ENCODE peak calls at places on chromosomes 4 and X, in five cellular contexts. One of them, this sample, is unnamed. For H3K4me1, the result is how much of the 10 kb centered on the place peaks cover.

GRCh38 chrX:37746268-37746931 is 33.5 kb upstream of the CYBB start:
- DNase-seq in right lobe of liver: no peak
- DNase-seq in aorta: no peak
- DNase-seq in fibroblast of lung: no peak
- DNase-seq in body of pancreas: no peak
- DNase-seq in this sample: no peak

GRCh38 chr4:73086095-73086869 is 16.8 kb upstream of the COX18 start:
- DNase-seq in right lobe of liver: no peak
- DNase-seq in aorta: no peak
- DNase-seq in fibroblast of lung: peak
- DNase-seq in body of pancreas: no peak
- DNase-seq in this sample: no peak

GRCh38 chr4:126470862-126471261 is 1156.1 kb downstream of the FAT4 start:
- DNase-seq in right lobe of liver: no peak
- DNase-seq in aorta: no peak
- DNase-seq in fibroblast of lung: no peak
- DNase-seq in body of pancreas: no peak
- DNase-seq in this sample: no peak

GRCh38 chrX:53050841-53051240 is 2.3 kb downstream of the GPR173 start:
- DNase-seq in right lobe of liver: no peak
- DNase-seq in aorta: no peak
- DNase-seq in fibroblast of lung: peak
- DNase-seq in body of pancreas: no peak
- DNase-seq in this sample: no peak

GRCh38 chr4:13484749-13485345 is 707 bp upstream of the RAB28 start:
- DNase-seq in right lobe of liver: no peak
- DNase-seq in aorta: no peak
- DNase-seq in fibroblast of lung: peak
- DNase-seq in body of pancreas: no peak
- DNase-seq in this sample: no peak

GRCh38 chrX:129738466-129739308 is at the start of gene XPNPEP2:
- DNase-seq in right lobe of liver: no peak
- DNase-seq in aorta: no peak
- DNase-seq in fibroblast of lung: peak
- DNase-seq in body of pancreas: no peak
- DNase-seq in this sample: no peak

GRCh38 chr4:17698116-17698515 is 83.3 kb downstream of the FAM184B start:
- DNase-seq in right lobe of liver: no peak
- DNase-seq in aorta: no peak
- DNase-seq in fibroblast of lung: no peak
- DNase-seq in body of pancreas: no peak
- DNase-seq in this sample: no peak

GRCh38 chrX:154819771-154820341 is 14.6 kb upstream of the MPP1 start:
- DNase-seq in right lobe of liver: no peak
- DNase-seq in aorta: no peak
- DNase-seq in fibroblast of lung: no peak
- DNase-seq in body of pancreas: no peak
- DNase-seq in this sample: no peak

GRCh38 chr4:76211769-76212168 is 1.9 kb downstream of the SCARB2 start:
- DNase-seq in right lobe of liver: no peak
- DNase-seq in aorta: no peak
- DNase-seq in fibroblast of lung: no peak
- DNase-seq in body of pancreas: no peak
- DNase-seq in this sample: peak

GRCh38 chrX:17560385-17560784 is 176.9 kb upstream of the SCML1 start:
- DNase-seq in right lobe of liver: no peak
- DNase-seq in aorta: no peak
- DNase-seq in fibroblast of lung: no peak
- DNase-seq in body of pancreas: no peak
- DNase-seq in this sample: no peak

GRCh38 chr4:170229021-170229420 is 139.3 kb upstream of the AADAT start:
- DNase-seq in right lobe of liver: no peak
- DNase-seq in aorta: no peak
- DNase-seq in fibroblast of lung: no peak
- DNase-seq in body of pancreas: no peak
- DNase-seq in this sample: no peak

GRCh38 chrX:47316276-47317025 is 53.9 kb upstream of the ZNF157 start:
- DNase-seq in right lobe of liver: no peak
- DNase-seq in aorta: no peak
- DNase-seq in fibroblast of lung: no peak
- DNase-seq in body of pancreas: peak
- DNase-seq in this sample: no peak

GRCh38 chr4:2958446-2958845 is 4.8 kb downstream of the NOP14 start:
- DNase-seq in right lobe of liver: no peak
- DNase-seq in aorta: no peak
- DNase-seq in fibroblast of lung: peak
- DNase-seq in body of pancreas: no peak
- DNase-seq in this sample: no peak

GRCh38 chr4:126405369-126405982 is 1090.7 kb downstream of the FAT4 start:
- DNase-seq in right lobe of liver: no peak
- DNase-seq in aorta: no peak
- DNase-seq in fibroblast of lung: peak
- DNase-seq in body of pancreas: no peak
- DNase-seq in this sample: no peak

DNA sequence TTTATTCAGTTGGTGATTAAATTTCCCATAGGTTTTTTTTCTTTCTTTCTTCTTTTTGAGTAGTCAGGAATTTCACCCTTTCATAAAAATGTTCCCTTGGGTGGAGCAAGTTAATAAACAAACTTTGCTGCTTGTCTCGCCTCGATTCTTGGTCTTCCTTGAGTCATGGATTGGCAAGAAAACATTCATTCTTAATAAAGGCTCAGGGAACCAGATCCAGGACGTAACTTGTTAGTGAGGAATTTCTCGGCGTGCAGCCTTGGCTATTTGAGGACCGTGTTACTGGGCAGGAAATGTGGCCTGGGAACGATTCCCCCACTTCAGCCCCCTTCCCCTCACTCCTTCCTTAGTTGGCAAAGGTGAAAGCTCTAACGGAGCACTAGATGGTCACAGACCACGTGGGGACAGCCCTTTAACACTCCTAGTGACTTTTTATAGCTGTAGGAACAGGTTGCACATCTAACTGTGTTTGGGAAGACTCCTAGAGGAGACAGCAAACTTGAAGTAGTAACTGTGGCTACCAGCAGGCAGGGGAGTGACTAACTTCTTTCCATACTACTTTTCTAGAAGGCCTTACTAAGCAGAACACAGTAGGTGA is 106.8 kb downstream of the UCHL1 start:
- DNase-seq in right lobe of liver: no peak
- DNase-seq in aorta: peak
- DNase-seq in fibroblast of lung: peak
- DNase-seq in body of pancreas: no peak
- DNase-seq in this sample: no peak
- H3K4me1 ChIP-seq in right lobe of liver: under half
- H3K4me1 ChIP-seq in aorta: under half
- H3K4me1 ChIP-seq in fibroblast of lung: under half
- H3K4me1 ChIP-seq in body of pancreas: under half
- H3K4me1 ChIP-seq in this sample: half or more

GRCh38 chrX:69555396-69556023 is 51.4 kb downstream of the NALF2 start:
- DNase-seq in right lobe of liver: no peak
- DNase-seq in aorta: no peak
- DNase-seq in fibroblast of lung: peak
- DNase-seq in body of pancreas: no peak
- DNase-seq in this sample: no peak

GRCh38 chrX:69551421-69552009 is 47.4 kb downstream of the NALF2 start:
- DNase-seq in right lobe of liver: no peak
- DNase-seq in aorta: no peak
- DNase-seq in fibroblast of lung: no peak
- DNase-seq in body of pancreas: no peak
- DNase-seq in this sample: no peak

GRCh38 chrX:69546978-69547377 is 42.9 kb downstream of the NALF2 start:
- DNase-seq in right lobe of liver: no peak
- DNase-seq in aorta: no peak
- DNase-seq in fibroblast of lung: no peak
- DNase-seq in body of pancreas: no peak
- DNase-seq in this sample: no peak

GRCh38 chrX:69556094-69557011 is 52.2 kb downstream of the NALF2 start:
- DNase-seq in right lobe of liver: no peak
- DNase-seq in aorta: no peak
- DNase-seq in fibroblast of lung: peak
- DNase-seq in body of pancreas: peak
- DNase-seq in this sample: no peak

GRCh38 chrX:69552512-69552911 is 48.4 kb downstream of the NALF2 start:
- DNase-seq in right lobe of liver: no peak
- DNase-seq in aorta: no peak
- DNase-seq in fibroblast of lung: no peak
- DNase-seq in body of pancreas: no peak
- DNase-seq in this sample: no peak
- H3K4me1 ChIP-seq in right lobe of liver: under half
- H3K4me1 ChIP-seq in aorta: under half
- H3K4me1 ChIP-seq in fibroblast of lung: under half
- H3K4me1 ChIP-seq in body of pancreas: under half
- H3K4me1 ChIP-seq in this sample: under half

DNA sequence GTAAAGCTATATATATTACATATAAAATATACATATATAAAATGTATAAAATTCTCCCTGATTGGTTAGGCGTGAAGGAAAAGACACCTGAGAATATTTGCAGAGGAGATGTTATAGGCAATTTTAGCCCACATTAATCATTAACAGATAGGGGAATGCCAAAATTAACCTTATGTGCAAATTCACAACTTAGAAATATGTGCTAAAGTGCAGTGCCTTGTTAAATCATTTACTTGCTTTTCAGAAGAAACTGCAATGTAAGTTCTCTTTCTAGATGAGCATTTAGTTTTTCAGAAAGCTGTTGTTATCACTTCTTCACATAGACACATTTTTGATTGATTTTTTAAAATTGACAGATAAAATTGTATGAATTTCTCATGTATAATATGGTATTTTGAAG is 5.6 kb downstream of the TASL start:
- DNase-seq in right lobe of liver: no peak
- DNase-seq in aorta: no peak
- DNase-seq in fibroblast of lung: no peak
- DNase-seq in body of pancreas: no peak
- DNase-seq in this sample: no peak
- H3K4me1 ChIP-seq in right lobe of liver: under half
- H3K4me1 ChIP-seq in aorta: under half
- H3K4me1 ChIP-seq in fibroblast of lung: under half
- H3K4me1 ChIP-seq in body of pancreas: under half
- H3K4me1 ChIP-seq in this sample: under half

DNA sequence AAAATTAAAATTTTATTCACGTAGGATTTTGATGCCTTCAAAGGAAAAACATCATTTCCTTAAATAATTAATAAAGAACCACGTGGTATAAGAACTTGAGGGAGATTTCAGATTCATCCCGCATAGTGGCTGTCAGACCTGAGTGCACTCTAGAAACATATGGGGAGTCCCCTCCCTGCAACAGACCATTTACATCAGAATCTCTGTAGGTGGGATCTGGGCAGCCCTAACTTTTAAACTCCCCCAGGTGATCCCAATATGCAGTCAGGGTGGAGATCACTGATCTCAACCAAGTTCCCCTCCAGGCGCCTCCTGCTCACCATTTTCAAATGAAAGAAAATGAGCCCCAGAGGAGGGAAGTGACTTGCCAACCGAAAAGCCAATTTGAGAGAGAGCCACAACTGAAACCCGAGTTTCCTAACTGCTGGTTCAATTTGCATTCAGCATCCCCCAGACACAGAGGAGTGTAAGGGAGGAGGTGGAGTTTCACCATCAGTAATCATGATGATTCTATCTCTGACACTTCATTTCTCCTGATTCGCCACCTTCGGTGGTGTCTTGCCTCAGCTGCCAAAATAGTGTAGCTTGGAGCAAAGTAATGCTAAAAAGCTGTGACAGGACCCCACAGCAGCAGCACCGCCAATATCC is 11.4 kb downstream of the RNF150 start:
- DNase-seq in right lobe of liver: no peak
- DNase-seq in aorta: no peak
- DNase-seq in fibroblast of lung: no peak
- DNase-seq in body of pancreas: no peak
- DNase-seq in this sample: no peak
- H3K4me1 ChIP-seq in right lobe of liver: under half
- H3K4me1 ChIP-seq in aorta: under half
- H3K4me1 ChIP-seq in fibroblast of lung: under half
- H3K4me1 ChIP-seq in body of pancreas: under half
- H3K4me1 ChIP-seq in this sample: under half

DNA sequence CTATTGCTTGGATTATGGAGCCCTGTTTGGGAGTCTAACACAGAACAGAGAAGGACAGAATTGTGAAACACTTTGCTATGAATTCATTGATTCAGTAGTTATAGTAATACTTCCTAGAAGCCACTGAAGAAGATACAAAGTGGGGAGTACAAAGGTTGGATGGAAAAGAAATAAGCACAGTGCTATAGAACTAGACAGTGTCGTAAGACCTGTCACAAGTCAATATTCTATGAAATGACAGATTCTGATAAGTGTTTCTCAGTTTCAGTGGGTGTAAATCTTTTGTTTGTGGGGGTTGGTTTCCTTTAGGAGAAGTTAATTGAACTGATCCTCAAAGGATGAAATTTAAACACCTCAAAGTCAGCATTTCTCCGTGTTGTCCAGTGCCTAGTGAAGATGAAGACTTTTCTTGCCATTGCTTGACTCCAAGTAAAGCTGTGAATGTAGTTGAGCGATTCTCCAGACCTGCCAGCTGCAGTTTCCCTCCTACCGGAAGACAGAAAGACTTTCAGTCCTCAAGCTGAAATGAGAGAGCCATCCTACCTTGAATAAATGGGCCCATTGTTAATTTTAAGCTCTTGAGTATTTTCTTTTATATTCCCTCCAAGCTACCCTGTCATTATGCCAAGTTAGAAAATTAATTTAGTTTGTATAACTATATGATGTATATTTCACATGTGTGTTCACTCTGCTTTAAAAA is 7.9 kb downstream of the PDLIM5 start:
- DNase-seq in right lobe of liver: no peak
- DNase-seq in aorta: no peak
- DNase-seq in fibroblast of lung: no peak
- DNase-seq in body of pancreas: no peak
- DNase-seq in this sample: no peak
- H3K4me1 ChIP-seq in right lobe of liver: half or more
- H3K4me1 ChIP-seq in aorta: under half
- H3K4me1 ChIP-seq in fibroblast of lung: under half
- H3K4me1 ChIP-seq in body of pancreas: half or more
- H3K4me1 ChIP-seq in this sample: half or more

GRCh38 chr4:24584175-24584850 is at the start of gene DHX15:
- DNase-seq in right lobe of liver: peak
- DNase-seq in aorta: peak
- DNase-seq in fibroblast of lung: peak
- DNase-seq in body of pancreas: peak
- DNase-seq in this sample: peak
- H3K4me1 ChIP-seq in right lobe of liver: under half
- H3K4me1 ChIP-seq in aorta: under half
- H3K4me1 ChIP-seq in fibroblast of lung: under half
- H3K4me1 ChIP-seq in body of pancreas: under half
- H3K4me1 ChIP-seq in this sample: under half

This sample was measured in esophagus muscularis mucosa.